ENCODE peak calls at places on chromosomes 6 and 20, in six cellular contexts. One of them, this sample, is unnamed.

GRCh38 chr6:45548657-45549515 is 171.2 kb upstream of the SUPT3H start:
- DNase-seq in RPMI8226: peak; percentile 10
- DNase-seq in AG20443: no peak
- DNase-seq in neural progenitor cell: no peak
- DNase-seq in Caki2: no peak
- DNase-seq in COR-L47: no peak
- DNase-seq in this sample: no peak

GRCh38 chr20:38173237-38174156 is 8.4 kb upstream of the TGM2 start:
- DNase-seq in RPMI8226: no peak
- DNase-seq in AG20443: peak; percentile 95
- DNase-seq in neural progenitor cell: peak; percentile 55
- DNase-seq in Caki2: peak; percentile 79
- DNase-seq in COR-L47: no peak
- DNase-seq in this sample: peak; percentile 95

GRCh38 chr6:41572613-41573012 is 26.4 kb downstream of the FOXP4 start:
- DNase-seq in RPMI8226: no peak
- DNase-seq in AG20443: no peak
- DNase-seq in neural progenitor cell: no peak
- DNase-seq in Caki2: no peak
- DNase-seq in COR-L47: no peak
- DNase-seq in this sample: no peak

GRCh38 chr6:89110288-89110687 is 7.6 kb downstream of the SRSF12 start:
- DNase-seq in RPMI8226: no peak
- DNase-seq in AG20443: no peak
- DNase-seq in neural progenitor cell: no peak
- DNase-seq in Caki2: no peak
- DNase-seq in COR-L47: no peak
- DNase-seq in this sample: no peak

GRCh38 chr20:62010551-62011402 is 54.9 kb downstream of the TAF4 start:
- DNase-seq in RPMI8226: peak; percentile 58
- DNase-seq in AG20443: peak; percentile 91
- DNase-seq in neural progenitor cell: peak; percentile 80
- DNase-seq in Caki2: peak; percentile 36
- DNase-seq in COR-L47: peak; percentile 55
- DNase-seq in this sample: peak; percentile 85

GRCh38 chr6:111874030-111874425 is 776 bp upstream of the FYN start:
- DNase-seq in RPMI8226: no peak
- DNase-seq in AG20443: no peak
- DNase-seq in neural progenitor cell: no peak
- DNase-seq in Caki2: no peak
- DNase-seq in COR-L47: no peak
- DNase-seq in this sample: no peak

GRCh38 chr6:4394786-4395185 is 259.4 kb upstream of the ECI2 start:
- DNase-seq in RPMI8226: no peak
- DNase-seq in AG20443: no peak
- DNase-seq in neural progenitor cell: no peak
- DNase-seq in Caki2: no peak
- DNase-seq in COR-L47: no peak
- DNase-seq in this sample: no peak

GRCh38 chr20:37619496-37619895 is 74.3 kb upstream of the CTNNBL1 start:
- DNase-seq in RPMI8226: no peak
- DNase-seq in AG20443: no peak
- DNase-seq in neural progenitor cell: no peak
- DNase-seq in Caki2: no peak
- DNase-seq in COR-L47: no peak
- DNase-seq in this sample: no peak

GRCh38 chr20:57594092-57594911 is 25.9 kb downstream of the ZBP1 start:
- DNase-seq in RPMI8226: peak; percentile 63
- DNase-seq in AG20443: peak; percentile 85
- DNase-seq in neural progenitor cell: peak; percentile 76
- DNase-seq in Caki2: peak; percentile 41
- DNase-seq in COR-L47: peak; percentile 3
- DNase-seq in this sample: peak; percentile 72

GRCh38 chr6:42748241-42748898 is 2.5 kb upstream of the TBCC start:
- DNase-seq in RPMI8226: no peak
- DNase-seq in AG20443: no peak
- DNase-seq in neural progenitor cell: no peak
- DNase-seq in Caki2: no peak
- DNase-seq in COR-L47: no peak
- DNase-seq in this sample: no peak

GRCh38 chr20:25308671-25309394 is 60.9 kb downstream of the PYGB start:
- DNase-seq in RPMI8226: no peak
- DNase-seq in AG20443: peak; percentile 56
- DNase-seq in neural progenitor cell: no peak
- DNase-seq in Caki2: no peak
- DNase-seq in COR-L47: no peak
- DNase-seq in this sample: peak; percentile 32

GRCh38 chr6:79544939-79545450 is 7.8 kb upstream of the LCA5 start:
- DNase-seq in RPMI8226: peak; percentile 92
- DNase-seq in AG20443: peak; percentile 81
- DNase-seq in neural progenitor cell: peak; percentile 86
- DNase-seq in Caki2: peak; percentile 99
- DNase-seq in COR-L47: peak; percentile 93
- DNase-seq in this sample: peak; percentile 90

GRCh38 chr20:57880155-57880648 is 170.4 kb upstream of the PMEPA1 start:
- DNase-seq in RPMI8226: no peak
- DNase-seq in AG20443: peak; percentile 62
- DNase-seq in neural progenitor cell: no peak
- DNase-seq in Caki2: no peak
- DNase-seq in COR-L47: no peak
- DNase-seq in this sample: peak; percentile 28

GRCh38 chr6:112035446-112035845 is 18.5 kb upstream of the CCN6 start:
- DNase-seq in RPMI8226: no peak
- DNase-seq in AG20443: no peak
- DNase-seq in neural progenitor cell: no peak
- DNase-seq in Caki2: no peak
- DNase-seq in COR-L47: no peak
- DNase-seq in this sample: peak; percentile 7

GRCh38 chr6:871503-871902 is 178.6 kb upstream of the EXOC2 start:
- DNase-seq in RPMI8226: no peak
- DNase-seq in AG20443: no peak
- DNase-seq in neural progenitor cell: no peak
- DNase-seq in Caki2: no peak
- DNase-seq in COR-L47: no peak
- DNase-seq in this sample: no peak

GRCh38 chr6:41476407-41476806 is 69.8 kb upstream of the FOXP4 start:
- DNase-seq in RPMI8226: no peak
- DNase-seq in AG20443: no peak
- DNase-seq in neural progenitor cell: no peak
- DNase-seq in Caki2: no peak
- DNase-seq in COR-L47: no peak
- DNase-seq in this sample: no peak

GRCh38 chr6:15480546-15480945 is 182.3 kb downstream of the DTNBP1 start:
- DNase-seq in RPMI8226: no peak
- DNase-seq in AG20443: no peak
- DNase-seq in neural progenitor cell: no peak
- DNase-seq in Caki2: no peak
- DNase-seq in COR-L47: no peak
- DNase-seq in this sample: no peak

GRCh38 chr6:154508573-154509375 is 1.7 kb downstream of the CNKSR3 start:
- DNase-seq in RPMI8226: no peak
- DNase-seq in AG20443: no peak
- DNase-seq in neural progenitor cell: no peak
- DNase-seq in Caki2: peak; percentile 41
- DNase-seq in COR-L47: no peak
- DNase-seq in this sample: no peak

GRCh38 chr20:35395728-35396127 is 16.0 kb downstream of the UQCC1 start:
- DNase-seq in RPMI8226: no peak
- DNase-seq in AG20443: peak; percentile 76
- DNase-seq in neural progenitor cell: no peak
- DNase-seq in Caki2: peak; percentile 20
- DNase-seq in COR-L47: no peak
- DNase-seq in this sample: peak; percentile 58

GRCh38 chr6:109964949-109965348 is 13.2 kb upstream of the GPR6 start:
- DNase-seq in RPMI8226: no peak
- DNase-seq in AG20443: no peak
- DNase-seq in neural progenitor cell: no peak
- DNase-seq in Caki2: no peak
- DNase-seq in COR-L47: no peak
- DNase-seq in this sample: no peak

GRCh38 chr6:53067307-53067706 is 2.1 kb downstream of the FBXO9 start:
- DNase-seq in RPMI8226: no peak
- DNase-seq in AG20443: no peak
- DNase-seq in neural progenitor cell: no peak
- DNase-seq in Caki2: no peak
- DNase-seq in COR-L47: no peak
- DNase-seq in this sample: no peak

GRCh38 chr6:6884193-6884627 is 223.6 kb upstream of the RREB1 start:
- DNase-seq in RPMI8226: no peak
- DNase-seq in AG20443: no peak
- DNase-seq in neural progenitor cell: no peak
- DNase-seq in Caki2: no peak
- DNase-seq in COR-L47: no peak
- DNase-seq in this sample: no peak

GRCh38 chr6:113476937-113477839 is 380.0 kb upstream of the MARCKS start:
- DNase-seq in RPMI8226: no peak
- DNase-seq in AG20443: peak; percentile 38
- DNase-seq in neural progenitor cell: no peak
- DNase-seq in Caki2: no peak
- DNase-seq in COR-L47: no peak
- DNase-seq in this sample: peak; percentile 44

GRCh38 chr6:56314683-56315523 is 67.5 kb upstream of the COL21A1 start:
- DNase-seq in RPMI8226: peak; percentile 48
- DNase-seq in AG20443: peak; percentile 60
- DNase-seq in neural progenitor cell: peak; percentile 58
- DNase-seq in Caki2: peak; percentile 26
- DNase-seq in COR-L47: peak; percentile 22
- DNase-seq in this sample: peak; percentile 58

GRCh38 chr20:48681201-48681881 is 146.5 kb downstream of the PREX1 start:
- DNase-seq in RPMI8226: no peak
- DNase-seq in AG20443: no peak
- DNase-seq in neural progenitor cell: no peak
- DNase-seq in Caki2: no peak
- DNase-seq in COR-L47: no peak
- DNase-seq in this sample: no peak

GRCh38 chr6:83853178-83853967 is at the start of gene RIPPLY2:
- DNase-seq in RPMI8226: no peak
- DNase-seq in AG20443: peak; percentile 44
- DNase-seq in neural progenitor cell: peak; percentile 72
- DNase-seq in Caki2: no peak
- DNase-seq in COR-L47: peak; percentile 48
- DNase-seq in this sample: no peak

GRCh38 chr6:27551607-27552006 is 78.7 kb upstream of the ZNF184 start:
- DNase-seq in RPMI8226: no peak
- DNase-seq in AG20443: no peak
- DNase-seq in neural progenitor cell: no peak
- DNase-seq in Caki2: no peak
- DNase-seq in COR-L47: no peak
- DNase-seq in this sample: no peak

GRCh38 chr6:97097068-97098047 is 172.8 kb downstream of the KLHL32 start:
- DNase-seq in RPMI8226: no peak
- DNase-seq in AG20443: no peak
- DNase-seq in neural progenitor cell: no peak
- DNase-seq in Caki2: no peak
- DNase-seq in COR-L47: peak; percentile 31
- DNase-seq in this sample: no peak